ENCODE peak calls at places on chromosomes 2 and 18, in four cellular contexts. One of them, this sample, is unnamed.

GRCh38 chr2:189698020-189698887 is 23.8 kb downstream of the ANKAR start:
- DNase-seq in A549: peak; percentile 47
- DNase-seq in IMR-90: peak; percentile 48
- DNase-seq in sigmoid colon: no peak
- DNase-seq in this sample: no peak

GRCh38 chr2:181471227-181471626 is 14.0 kb downstream of the ITGA4 start:
- DNase-seq in A549: no peak
- DNase-seq in IMR-90: peak; percentile 7
- DNase-seq in sigmoid colon: no peak
- DNase-seq in this sample: no peak

GRCh38 chr18:38007931-38008330 is 442.3 kb upstream of the CELF4 start:
- DNase-seq in A549: no peak
- DNase-seq in IMR-90: no peak
- DNase-seq in sigmoid colon: no peak
- DNase-seq in this sample: no peak

GRCh38 chr2:70685771-70686171 is 82.2 kb downstream of the ADD2 start:
- DNase-seq in A549: no peak
- DNase-seq in IMR-90: no peak
- DNase-seq in sigmoid colon: peak; percentile 10
- DNase-seq in this sample: peak; percentile 64

GRCh38 chr18:812673-813404 is 797 bp upstream of the YES1 start:
- DNase-seq in A549: peak; percentile 70
- DNase-seq in IMR-90: peak; percentile 82
- DNase-seq in sigmoid colon: peak; percentile 93
- DNase-seq in this sample: peak; percentile 91

GRCh38 chr2:18630941-18631340 is 41.6 kb upstream of the NT5C1B start:
- DNase-seq in A549: no peak
- DNase-seq in IMR-90: no peak
- DNase-seq in sigmoid colon: no peak
- DNase-seq in this sample: no peak

GRCh38 chr18:67600181-67600631 is 83.7 kb upstream of the DSEL start:
- DNase-seq in A549: no peak
- DNase-seq in IMR-90: peak; percentile 91
- DNase-seq in sigmoid colon: no peak
- DNase-seq in this sample: no peak

GRCh38 chr18:5895886-5896740 is 791 bp upstream of the TMEM200C start:
- DNase-seq in A549: no peak
- DNase-seq in IMR-90: peak; percentile 74
- DNase-seq in sigmoid colon: peak; percentile 74
- DNase-seq in this sample: no peak

GRCh38 chr18:37252342-37252741 is 313.3 kb downstream of the CELF4 start:
- DNase-seq in A549: no peak
- DNase-seq in IMR-90: no peak
- DNase-seq in sigmoid colon: no peak
- DNase-seq in this sample: no peak

GRCh38 chr2:236618370-236618769 is 48.7 kb downstream of the ACKR3 start:
- DNase-seq in A549: no peak
- DNase-seq in IMR-90: no peak
- DNase-seq in sigmoid colon: no peak
- DNase-seq in this sample: no peak

GRCh38 chr2:232809349-232810124 is 33.2 kb upstream of the KCNJ13 start:
- DNase-seq in A549: peak; percentile 11
- DNase-seq in IMR-90: no peak
- DNase-seq in sigmoid colon: no peak
- DNase-seq in this sample: no peak

GRCh38 chr18:68233043-68233442 is 481.9 kb downstream of the TMX3 start:
- DNase-seq in A549: no peak
- DNase-seq in IMR-90: no peak
- DNase-seq in sigmoid colon: no peak
- DNase-seq in this sample: no peak

GRCh38 chr2:238105506-238106338 is 5.6 kb downstream of the ESPNL start:
- DNase-seq in A549: no peak
- DNase-seq in IMR-90: no peak
- DNase-seq in sigmoid colon: no peak
- DNase-seq in this sample: no peak

GRCh38 chr2:240410004-240410403 is 25.5 kb upstream of the GPC1 start:
- DNase-seq in A549: no peak
- DNase-seq in IMR-90: no peak
- DNase-seq in sigmoid colon: no peak
- DNase-seq in this sample: no peak

DNA sequence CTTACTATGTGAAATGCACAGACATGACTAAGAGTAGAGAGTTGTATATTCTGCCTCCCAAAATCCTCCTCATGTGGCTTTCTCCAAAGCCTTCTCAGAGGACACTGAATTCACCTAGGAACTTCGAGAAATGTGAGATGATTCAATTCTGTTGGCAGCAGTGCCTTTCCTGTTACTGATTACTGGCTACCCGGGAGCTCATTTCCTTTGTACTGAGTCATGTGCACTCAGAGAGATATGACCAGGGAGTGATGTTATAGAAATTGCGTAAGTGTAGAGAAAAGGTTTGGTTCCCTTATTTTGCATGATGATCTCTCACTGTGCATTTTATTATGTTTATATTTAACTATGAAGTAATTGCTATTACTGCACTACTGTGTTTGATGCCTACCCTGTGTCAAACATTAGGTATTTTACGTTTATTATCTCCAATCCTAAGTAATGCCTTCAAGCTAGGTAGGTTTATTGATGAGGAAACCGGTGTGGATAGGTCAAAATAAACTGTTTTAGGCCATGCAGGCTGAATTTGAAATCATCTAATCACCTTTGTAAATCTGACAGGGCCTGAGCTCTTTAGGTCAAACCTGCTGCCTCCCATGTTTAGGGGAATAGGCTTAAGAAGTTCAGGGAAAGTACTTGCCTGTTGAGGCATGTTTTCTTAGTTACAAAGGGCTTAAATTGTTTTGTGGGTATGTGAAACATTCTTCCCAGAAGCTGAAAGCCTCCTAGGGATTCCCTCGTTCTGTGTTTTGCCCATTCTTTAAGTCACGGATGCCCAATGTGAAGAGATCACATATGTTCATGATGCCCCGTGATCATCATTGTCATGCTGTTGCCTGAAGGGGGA is 86.8 kb downstream of the FMNL2 start:
- DNase-seq in A549: peak; percentile 92
- DNase-seq in IMR-90: peak; percentile 99
- DNase-seq in sigmoid colon: no peak
- DNase-seq in this sample: no peak
- TF ChIP-seq POLR2A in A549: no peak
- TF ChIP-seq POLR2A in IMR-90: no peak
- TF ChIP-seq POLR2A in sigmoid colon: no peak
- TF ChIP-seq POLR2A in this sample: no peak

DNA sequence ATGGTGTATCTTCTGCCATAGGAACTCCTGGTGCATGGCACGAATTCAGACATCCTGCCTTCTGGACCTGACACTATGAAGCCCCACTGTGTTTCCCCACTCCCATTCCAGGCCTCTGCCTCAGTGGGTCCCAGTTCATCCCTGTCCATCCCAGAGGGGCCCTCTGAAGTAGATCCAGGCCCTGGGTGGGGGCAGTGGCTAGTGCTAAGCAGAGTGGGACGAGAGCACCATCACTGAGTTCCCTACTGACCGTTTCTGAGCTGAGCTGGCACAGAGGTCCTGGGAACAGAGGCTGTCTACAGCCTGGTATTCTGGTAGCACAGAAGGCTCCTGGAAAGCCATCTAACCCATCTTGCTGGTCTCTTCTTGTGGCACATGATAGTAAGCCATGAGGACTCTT is 54.0 kb downstream of the ATOH8 start:
- DNase-seq in A549: no peak
- DNase-seq in IMR-90: no peak
- DNase-seq in sigmoid colon: peak; percentile 33
- DNase-seq in this sample: no peak
- TF ChIP-seq CTCF in A549: no peak
- TF ChIP-seq CTCF in IMR-90: no peak
- TF ChIP-seq CTCF in sigmoid colon: no peak
- TF ChIP-seq CTCF in this sample: no peak

DNA sequence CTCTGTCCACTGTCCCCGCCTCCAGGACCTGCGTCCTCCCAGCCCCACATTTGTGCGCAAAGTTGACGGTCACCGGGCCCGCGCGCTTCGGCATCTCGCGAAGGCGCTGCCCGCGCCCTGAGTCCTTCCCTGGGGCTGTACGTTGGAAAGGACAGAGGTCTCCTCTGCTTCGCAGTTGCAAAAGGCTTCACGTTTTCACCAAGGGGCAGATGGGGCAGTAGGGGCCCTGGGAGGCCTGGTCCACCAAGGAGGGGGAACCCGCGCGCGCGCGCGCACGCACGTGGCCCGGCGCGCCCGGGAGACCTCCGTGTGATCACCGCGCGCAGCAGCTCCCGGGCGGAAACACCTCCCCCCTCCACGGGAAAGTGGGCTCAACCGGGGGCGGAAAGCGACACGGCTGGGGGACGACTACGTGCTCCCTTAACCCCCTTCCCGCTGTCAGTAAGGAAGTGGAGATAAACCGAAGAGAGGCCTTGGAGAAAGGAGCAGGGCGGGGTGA is 21.9 kb downstream of the TEX44 start:
- DNase-seq in A549: no peak
- DNase-seq in IMR-90: no peak
- DNase-seq in sigmoid colon: no peak
- DNase-seq in this sample: no peak
- TF ChIP-seq POLR2A in A549: no peak
- TF ChIP-seq POLR2A in IMR-90: no peak
- TF ChIP-seq POLR2A in sigmoid colon: peak; percentile 54
- TF ChIP-seq POLR2A in this sample: no peak

GRCh38 chr18:80026363-80026762 is 7.9 kb upstream of the RBFA start:
- DNase-seq in A549: no peak
- DNase-seq in IMR-90: no peak
- DNase-seq in sigmoid colon: no peak
- DNase-seq in this sample: no peak

GRCh38 chr18:80022613-80023012 is 11.6 kb upstream of the RBFA start:
- DNase-seq in A549: peak; percentile 9
- DNase-seq in IMR-90: peak; percentile 24
- DNase-seq in sigmoid colon: no peak
- DNase-seq in this sample: no peak

GRCh38 chr18:80023173-80023572 is 11.1 kb upstream of the RBFA start:
- DNase-seq in A549: peak; percentile 49
- DNase-seq in IMR-90: no peak
- DNase-seq in sigmoid colon: no peak
- DNase-seq in this sample: no peak
- TF ChIP-seq CTCF in A549: peak; percentile 46
- TF ChIP-seq CTCF in IMR-90: no peak
- TF ChIP-seq CTCF in sigmoid colon: no peak
- TF ChIP-seq CTCF in this sample: no peak

GRCh38 chr2:217939629-217940245 is 63.1 kb downstream of the TNS1 start:
- DNase-seq in A549: no peak
- DNase-seq in IMR-90: no peak
- DNase-seq in sigmoid colon: peak; percentile 92
- DNase-seq in this sample: no peak
- TF ChIP-seq POLR2A in A549: no peak
- TF ChIP-seq POLR2A in IMR-90: no peak
- TF ChIP-seq POLR2A in sigmoid colon: peak; percentile 59
- TF ChIP-seq POLR2A in this sample: no peak

GRCh38 chr18:7566587-7567486 is at the start of gene PTPRM:
- DNase-seq in A549: peak; percentile 65
- DNase-seq in IMR-90: peak; percentile 78
- DNase-seq in sigmoid colon: peak; percentile 97
- DNase-seq in this sample: peak; percentile 92

GRCh38 chr18:7565677-7566076 is 1.4 kb upstream of the PTPRM start:
- DNase-seq in A549: no peak
- DNase-seq in IMR-90: no peak
- DNase-seq in sigmoid colon: no peak
- DNase-seq in this sample: no peak

GRCh38 chr18:7567487-7568425 is 640 bp downstream of the PTPRM start:
- DNase-seq in A549: peak; percentile 51
- DNase-seq in IMR-90: peak; percentile 64
- DNase-seq in sigmoid colon: peak; percentile 83
- DNase-seq in this sample: no peak

GRCh38 chr18:7566244-7566586 is 901 bp upstream of the PTPRM start:
- DNase-seq in A549: no peak
- DNase-seq in IMR-90: no peak
- DNase-seq in sigmoid colon: no peak
- DNase-seq in this sample: no peak

GRCh38 chr18:7568426-7568825 is 1.3 kb downstream of the PTPRM start:
- DNase-seq in A549: no peak
- DNase-seq in IMR-90: peak; percentile 20
- DNase-seq in sigmoid colon: peak; percentile 71
- DNase-seq in this sample: no peak
- TF ChIP-seq CTCF in A549: no peak
- TF ChIP-seq CTCF in IMR-90: no peak
- TF ChIP-seq CTCF in sigmoid colon: no peak
- TF ChIP-seq CTCF in this sample: peak; percentile 2

GRCh38 chr2:221429741-221430491 is 142.2 kb downstream of the EPHA4 start:
- DNase-seq in A549: no peak
- DNase-seq in IMR-90: peak; percentile 52
- DNase-seq in sigmoid colon: peak; percentile 88
- DNase-seq in this sample: no peak

GRCh38 chr2:221426929-221427328 is 145.2 kb downstream of the EPHA4 start:
- DNase-seq in A549: no peak
- DNase-seq in IMR-90: no peak
- DNase-seq in sigmoid colon: no peak
- DNase-seq in this sample: no peak

GRCh38 chr2:221425353-221425752 is 146.8 kb downstream of the EPHA4 start:
- DNase-seq in A549: no peak
- DNase-seq in IMR-90: no peak
- DNase-seq in sigmoid colon: no peak
- DNase-seq in this sample: no peak

GRCh38 chr2:221431477-221431876 is 140.6 kb downstream of the EPHA4 start:
- DNase-seq in A549: no peak
- DNase-seq in IMR-90: no peak
- DNase-seq in sigmoid colon: no peak
- DNase-seq in this sample: no peak

DNA sequence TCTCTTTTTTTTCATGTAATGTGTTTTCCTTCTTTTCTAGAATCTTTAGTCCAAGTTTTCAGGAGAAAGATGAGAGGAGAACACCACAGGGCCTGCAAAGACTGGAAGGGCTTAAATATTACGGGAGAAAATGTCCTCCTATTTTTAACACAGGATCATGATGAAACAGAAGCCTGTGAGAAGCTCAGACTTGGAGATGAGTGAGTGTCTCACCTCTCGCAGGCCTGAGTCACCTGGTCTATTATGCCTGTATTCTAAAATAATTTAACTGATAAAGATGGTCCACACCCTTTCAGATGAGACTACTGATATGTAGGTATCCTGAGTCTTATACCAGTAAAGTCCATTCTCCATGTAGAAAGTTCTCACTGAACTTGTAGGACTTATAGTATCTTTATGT is 143.2 kb downstream of the EPHA4 start:
- DNase-seq in A549: no peak
- DNase-seq in IMR-90: no peak
- DNase-seq in sigmoid colon: no peak
- DNase-seq in this sample: no peak
- TF ChIP-seq POLR2A in A549: no peak
- TF ChIP-seq POLR2A in IMR-90: no peak
- TF ChIP-seq POLR2A in sigmoid colon: no peak
- TF ChIP-seq POLR2A in this sample: no peak

This sample was measured in vagina.